ENCODE peak calls at places on chromosomes 3 and 15, in nine cellular contexts. One of them, this sample, is unnamed.

GRCh38 chr3:142997330-142997729 is 4.0 kb upstream of the U2SURP start:
- DNase-seq in astrocyte: peak; percentile 27
- DNase-seq in mesendoderm: no peak
- DNase-seq in HL-60: no peak
- DNase-seq in transverse colon: no peak
- DNase-seq in psoas muscle: no peak
- DNase-seq in GM23338: no peak
- DNase-seq in pancreas: no peak
- DNase-seq in substantia nigra: no peak
- DNase-seq in this sample: no peak

GRCh38 chr15:57878573-57878972 is 172.1 kb downstream of the POLR2M start:
- DNase-seq in astrocyte: peak; percentile 20
- DNase-seq in mesendoderm: no peak
- DNase-seq in HL-60: no peak
- DNase-seq in transverse colon: no peak
- DNase-seq in psoas muscle: no peak
- DNase-seq in GM23338: no peak
- DNase-seq in pancreas: no peak
- DNase-seq in substantia nigra: no peak
- DNase-seq in this sample: no peak

GRCh38 chr3:42014443-42014945 is 52.6 kb upstream of the ULK4 start:
- DNase-seq in astrocyte: no peak
- DNase-seq in mesendoderm: peak; percentile 29
- DNase-seq in HL-60: peak; percentile 26
- DNase-seq in transverse colon: peak; percentile 26
- DNase-seq in psoas muscle: no peak
- DNase-seq in GM23338: no peak
- DNase-seq in pancreas: no peak
- DNase-seq in substantia nigra: no peak
- DNase-seq in this sample: peak; percentile 49

GRCh38 chr3:133040696-133041523 is 2.7 kb downstream of the TMEM108 start:
- DNase-seq in astrocyte: peak; percentile 38
- DNase-seq in mesendoderm: peak; percentile 87
- DNase-seq in HL-60: peak; percentile 8
- DNase-seq in transverse colon: peak; percentile 61
- DNase-seq in psoas muscle: peak; percentile 67
- DNase-seq in GM23338: peak; percentile 94
- DNase-seq in pancreas: peak; percentile 74
- DNase-seq in substantia nigra: peak; percentile 47
- DNase-seq in this sample: peak; percentile 95

GRCh38 chr3:179666436-179667035 is 13.7 kb downstream of the USP13 start:
- DNase-seq in astrocyte: peak; percentile 20
- DNase-seq in mesendoderm: peak; percentile 42
- DNase-seq in HL-60: no peak
- DNase-seq in transverse colon: no peak
- DNase-seq in psoas muscle: peak; percentile 72
- DNase-seq in GM23338: peak; percentile 46
- DNase-seq in pancreas: peak; percentile 59
- DNase-seq in substantia nigra: no peak
- DNase-seq in this sample: peak; percentile 69

GRCh38 chr3:178901204-178901603 is 170.4 kb downstream of the ZMAT3 start:
- DNase-seq in astrocyte: no peak
- DNase-seq in mesendoderm: no peak
- DNase-seq in HL-60: no peak
- DNase-seq in transverse colon: no peak
- DNase-seq in psoas muscle: no peak
- DNase-seq in GM23338: no peak
- DNase-seq in pancreas: no peak
- DNase-seq in substantia nigra: no peak
- DNase-seq in this sample: no peak

GRCh38 chr3:128217702-128218475 is 64.6 kb downstream of the EEFSEC start:
- DNase-seq in astrocyte: peak; percentile 76
- DNase-seq in mesendoderm: no peak
- DNase-seq in HL-60: no peak
- DNase-seq in transverse colon: no peak
- DNase-seq in psoas muscle: no peak
- DNase-seq in GM23338: no peak
- DNase-seq in pancreas: no peak
- DNase-seq in substantia nigra: no peak
- DNase-seq in this sample: no peak

GRCh38 chr3:124558898-124559649 is 171.2 kb upstream of the UMPS start:
- DNase-seq in astrocyte: peak; percentile 97
- DNase-seq in mesendoderm: peak; percentile 82
- DNase-seq in HL-60: no peak
- DNase-seq in transverse colon: peak; percentile 79
- DNase-seq in psoas muscle: peak; percentile 57
- DNase-seq in GM23338: no peak
- DNase-seq in pancreas: peak; percentile 66
- DNase-seq in substantia nigra: peak; percentile 24
- DNase-seq in this sample: peak; percentile 66

GRCh38 chr3:72380193-72380592 is 468.1 kb downstream of the SHQ1 start:
- DNase-seq in astrocyte: peak; percentile 30
- DNase-seq in mesendoderm: no peak
- DNase-seq in HL-60: no peak
- DNase-seq in transverse colon: no peak
- DNase-seq in psoas muscle: no peak
- DNase-seq in GM23338: no peak
- DNase-seq in pancreas: no peak
- DNase-seq in substantia nigra: no peak
- DNase-seq in this sample: no peak

GRCh38 chr3:190414297-190414696 is 26.3 kb downstream of the CLDN16 start:
- DNase-seq in astrocyte: no peak
- DNase-seq in mesendoderm: no peak
- DNase-seq in HL-60: no peak
- DNase-seq in transverse colon: no peak
- DNase-seq in psoas muscle: no peak
- DNase-seq in GM23338: no peak
- DNase-seq in pancreas: no peak
- DNase-seq in substantia nigra: no peak
- DNase-seq in this sample: peak; percentile 47

GRCh38 chr15:60442763-60443162 is 36.2 kb downstream of the ICE2 start:
- DNase-seq in astrocyte: peak; percentile 63
- DNase-seq in mesendoderm: no peak
- DNase-seq in HL-60: no peak
- DNase-seq in transverse colon: no peak
- DNase-seq in psoas muscle: no peak
- DNase-seq in GM23338: no peak
- DNase-seq in pancreas: no peak
- DNase-seq in substantia nigra: no peak
- DNase-seq in this sample: no peak

GRCh38 chr3:98846101-98846500 is 55.4 kb downstream of the DCBLD2 start:
- DNase-seq in astrocyte: peak; percentile 59
- DNase-seq in mesendoderm: no peak
- DNase-seq in HL-60: no peak
- DNase-seq in transverse colon: no peak
- DNase-seq in psoas muscle: no peak
- DNase-seq in GM23338: no peak
- DNase-seq in pancreas: no peak
- DNase-seq in substantia nigra: no peak
- DNase-seq in this sample: no peak

GRCh38 chr15:49293941-49294340 is 123.9 kb downstream of the GALK2 start:
- DNase-seq in astrocyte: no peak
- DNase-seq in mesendoderm: no peak
- DNase-seq in HL-60: no peak
- DNase-seq in transverse colon: no peak
- DNase-seq in psoas muscle: no peak
- DNase-seq in GM23338: no peak
- DNase-seq in pancreas: no peak
- DNase-seq in substantia nigra: no peak
- DNase-seq in this sample: no peak

GRCh38 chr3:23055733-23056376 is 147.3 kb upstream of the UBE2E2 start:
- DNase-seq in astrocyte: peak; percentile 94
- DNase-seq in mesendoderm: no peak
- DNase-seq in HL-60: no peak
- DNase-seq in transverse colon: no peak
- DNase-seq in psoas muscle: no peak
- DNase-seq in GM23338: no peak
- DNase-seq in pancreas: no peak
- DNase-seq in substantia nigra: no peak
- DNase-seq in this sample: no peak

GRCh38 chr3:13229291-13229949 is 156.2 kb upstream of the IQSEC1 start:
- DNase-seq in astrocyte: no peak
- DNase-seq in mesendoderm: peak; percentile 90
- DNase-seq in HL-60: no peak
- DNase-seq in transverse colon: no peak
- DNase-seq in psoas muscle: no peak
- DNase-seq in GM23338: peak; percentile 87
- DNase-seq in pancreas: no peak
- DNase-seq in substantia nigra: no peak
- DNase-seq in this sample: peak; percentile 88

GRCh38 chr3:13224967-13225366 is 151.7 kb upstream of the IQSEC1 start:
- DNase-seq in astrocyte: no peak
- DNase-seq in mesendoderm: no peak
- DNase-seq in HL-60: no peak
- DNase-seq in transverse colon: no peak
- DNase-seq in psoas muscle: no peak
- DNase-seq in GM23338: no peak
- DNase-seq in pancreas: no peak
- DNase-seq in substantia nigra: no peak
- DNase-seq in this sample: no peak

GRCh38 chr3:13223574-13224237 is 150.5 kb upstream of the IQSEC1 start:
- DNase-seq in astrocyte: no peak
- DNase-seq in mesendoderm: no peak
- DNase-seq in HL-60: peak; percentile 24
- DNase-seq in transverse colon: no peak
- DNase-seq in psoas muscle: no peak
- DNase-seq in GM23338: no peak
- DNase-seq in pancreas: peak; percentile 85
- DNase-seq in substantia nigra: no peak
- DNase-seq in this sample: no peak

GRCh38 chr3:13228584-13228983 is 155.4 kb upstream of the IQSEC1 start:
- DNase-seq in astrocyte: no peak
- DNase-seq in mesendoderm: no peak
- DNase-seq in HL-60: no peak
- DNase-seq in transverse colon: no peak
- DNase-seq in psoas muscle: no peak
- DNase-seq in GM23338: no peak
- DNase-seq in pancreas: no peak
- DNase-seq in substantia nigra: no peak
- DNase-seq in this sample: no peak

DNA sequence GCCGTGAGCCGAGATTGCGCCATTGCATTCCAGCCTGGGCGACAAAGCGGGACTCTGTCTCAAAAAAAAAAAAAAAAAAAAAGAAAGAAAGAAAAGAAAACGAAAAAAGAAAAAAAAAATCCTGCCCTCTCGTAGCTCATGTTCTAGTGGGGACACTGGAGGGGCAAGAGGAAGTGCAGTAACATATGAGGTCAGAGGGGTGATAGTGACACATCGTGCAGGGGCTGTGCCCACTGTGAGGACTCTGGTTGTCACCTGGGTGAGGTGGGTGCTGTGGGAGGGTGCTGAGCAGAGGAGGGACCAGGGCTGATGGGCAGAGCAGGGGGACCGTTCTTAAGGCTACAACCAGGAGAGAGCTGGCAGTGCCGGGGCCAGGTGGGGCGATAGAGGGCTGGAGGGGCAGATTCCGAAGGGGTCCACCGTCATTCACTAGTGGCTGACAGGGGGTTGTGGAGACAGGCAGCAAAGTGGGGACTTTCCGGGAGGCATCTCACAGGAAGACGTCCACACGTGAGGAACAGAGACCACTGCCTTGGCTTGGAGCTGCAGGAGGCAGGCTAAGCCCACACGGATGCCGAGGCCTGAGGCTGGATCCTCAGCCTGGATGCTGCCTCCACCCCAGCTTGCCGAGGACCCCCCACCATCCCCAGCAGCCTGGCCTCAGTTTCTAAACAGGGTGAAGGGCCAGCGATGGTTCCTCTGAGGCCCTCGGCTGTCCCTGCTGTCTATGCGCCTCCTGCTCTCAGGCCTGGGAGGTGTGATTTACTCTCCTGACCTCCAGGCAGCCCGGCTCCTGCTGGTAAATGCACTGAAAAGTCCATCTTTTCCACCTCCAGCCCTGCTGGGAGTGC is 154.3 kb upstream of the IQSEC1 start:
- DNase-seq in astrocyte: no peak
- DNase-seq in mesendoderm: no peak
- DNase-seq in HL-60: no peak
- DNase-seq in transverse colon: no peak
- DNase-seq in psoas muscle: no peak
- DNase-seq in GM23338: no peak
- DNase-seq in pancreas: peak; percentile 45
- DNase-seq in substantia nigra: no peak
- DNase-seq in this sample: no peak
- H3K27ac ChIP-seq in astrocyte: no peak overlapping the region
- H3K27ac ChIP-seq in mesendoderm: no peak overlapping the region
- H3K27ac ChIP-seq in HL-60: no peak overlapping the region
- H3K27ac ChIP-seq in transverse colon: no peak overlapping the region
- H3K27ac ChIP-seq in psoas muscle: no peak overlapping the region
- H3K27ac ChIP-seq in GM23338: no peak overlapping the region
- H3K27ac ChIP-seq in pancreas: no peak overlapping the region
- H3K27ac ChIP-seq in substantia nigra: no peak overlapping the region
- H3K27ac ChIP-seq in this sample: no peak overlapping the region

DNA sequence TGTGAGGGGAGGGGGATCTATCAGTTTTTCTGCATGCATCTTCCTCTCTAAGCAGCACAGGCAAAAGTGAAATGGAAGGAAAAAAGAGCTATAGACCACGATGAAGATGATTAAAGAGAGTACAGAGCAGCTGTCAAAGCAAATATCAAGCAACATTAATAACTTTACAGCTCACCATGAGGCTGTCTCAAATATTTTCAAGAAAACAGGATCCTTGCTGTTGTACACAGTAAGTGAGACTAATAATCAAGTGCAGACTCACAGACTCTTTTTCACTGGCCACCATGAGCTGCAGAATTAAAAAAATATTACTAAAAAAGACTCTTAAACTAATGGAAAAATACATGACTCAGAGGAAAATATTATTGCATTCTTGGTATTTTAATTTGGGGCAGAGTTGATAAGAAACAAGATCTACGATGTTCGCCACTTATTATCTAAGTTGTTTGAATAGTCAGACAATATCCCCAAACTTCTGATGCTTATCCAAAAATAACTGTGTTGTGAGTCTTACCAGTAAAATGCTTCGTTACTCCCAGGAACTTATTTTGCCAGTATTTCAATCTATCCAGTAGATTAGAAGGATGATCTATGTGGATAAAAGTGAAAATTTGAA is 817.5 kb upstream of the ALCAM start:
- DNase-seq in astrocyte: peak; percentile 63
- DNase-seq in mesendoderm: no peak
- DNase-seq in HL-60: no peak
- DNase-seq in transverse colon: no peak
- DNase-seq in psoas muscle: no peak
- DNase-seq in GM23338: no peak
- DNase-seq in pancreas: no peak
- DNase-seq in substantia nigra: no peak
- DNase-seq in this sample: no peak
- H3K27ac ChIP-seq in astrocyte: no peak overlapping the region
- H3K27ac ChIP-seq in mesendoderm: no peak overlapping the region
- H3K27ac ChIP-seq in HL-60: no peak overlapping the region
- H3K27ac ChIP-seq in transverse colon: no peak overlapping the region
- H3K27ac ChIP-seq in psoas muscle: no peak overlapping the region
- H3K27ac ChIP-seq in GM23338: no peak overlapping the region
- H3K27ac ChIP-seq in pancreas: no peak overlapping the region
- H3K27ac ChIP-seq in substantia nigra: no peak overlapping the region
- H3K27ac ChIP-seq in this sample: no peak overlapping the region

GRCh38 chr3:11820540-11821041 is 26.1 kb downstream of the TAMM41 start:
- DNase-seq in astrocyte: peak; percentile 36
- DNase-seq in mesendoderm: peak; percentile 16
- DNase-seq in HL-60: no peak
- DNase-seq in transverse colon: no peak
- DNase-seq in psoas muscle: no peak
- DNase-seq in GM23338: peak; percentile 13
- DNase-seq in pancreas: no peak
- DNase-seq in substantia nigra: no peak
- DNase-seq in this sample: peak; percentile 47
- H3K27ac ChIP-seq in astrocyte: no peak overlapping the region
- H3K27ac ChIP-seq in mesendoderm: no peak overlapping the region
- H3K27ac ChIP-seq in HL-60: no peak overlapping the region
- H3K27ac ChIP-seq in transverse colon: no peak overlapping the region
- H3K27ac ChIP-seq in psoas muscle: no peak overlapping the region
- H3K27ac ChIP-seq in GM23338: no peak overlapping the region
- H3K27ac ChIP-seq in pancreas: no peak overlapping the region
- H3K27ac ChIP-seq in substantia nigra: no peak overlapping the region
- H3K27ac ChIP-seq in this sample: no peak overlapping the region

GRCh38 chr3:156371683-156372082 is 183.2 kb downstream of the SSR3 start:
- DNase-seq in astrocyte: no peak
- DNase-seq in mesendoderm: no peak
- DNase-seq in HL-60: no peak
- DNase-seq in transverse colon: no peak
- DNase-seq in psoas muscle: no peak
- DNase-seq in GM23338: no peak
- DNase-seq in pancreas: no peak
- DNase-seq in substantia nigra: no peak
- DNase-seq in this sample: no peak
- H3K27ac ChIP-seq in astrocyte: no peak overlapping the region
- H3K27ac ChIP-seq in mesendoderm: no peak overlapping the region
- H3K27ac ChIP-seq in HL-60: no peak overlapping the region
- H3K27ac ChIP-seq in transverse colon: no peak overlapping the region
- H3K27ac ChIP-seq in psoas muscle: no peak overlapping the region
- H3K27ac ChIP-seq in GM23338: no peak overlapping the region
- H3K27ac ChIP-seq in pancreas: no peak overlapping the region
- H3K27ac ChIP-seq in substantia nigra: no peak overlapping the region
- H3K27ac ChIP-seq in this sample: no peak overlapping the region